ENCODE peak calls at places on chromosomes 5 and 9, in four cellular contexts. A, X, R and Z are unnamed samples.
A peak's percentile ranks its signal among the peaks of the same experiment; 100 is the strongest.

GRCh38 chr5:92962752-92963151 is 618.3 kb downstream of the NR2F1-AS1 start:
- DNase-seq in X (no peak), A (peak; percentile 20), R (no peak), Z (no peak)

GRCh38 chr9:108235599-108235998 is 620.2 kb downstream of the ACTL7B start:
- DNase-seq in R (no peak), X (no peak), A (no peak), Z (no peak)

GRCh38 chr5:66209350-66209749 is 65.2 kb downstream of the SREK1 start:
- DNase-seq in R (peak; percentile 24), A (no peak), X (no peak), Z (no peak)

GRCh38 chr9:100222674-100223073 is 123.6 kb downstream of the INVS start:
- DNase-seq in X (peak; percentile 8), R (no peak), A (no peak), Z (no peak)

GRCh38 chr5:92944903-92945629 is 636.0 kb downstream of the NR2F1-AS1 start:
- DNase-seq in R (no peak), A (peak; percentile 83), X (no peak), Z (no peak)

GRCh38 chr5:23820764-23821471 is 313.5 kb downstream of the PRDM9 start:
- DNase-seq in R (no peak), A (no peak), X (peak; percentile 16), Z (peak; percentile 7)

GRCh38 chr5:82174128-82174918 is 103.8 kb downstream of the RPS23 start:
- DNase-seq in X (peak; percentile 52), A (peak; percentile 55), R (peak; percentile 88), Z (peak; percentile 63)

GRCh38 chr5:173454764-173455598 is 126.8 kb upstream of the STC2 start:
- DNase-seq in A (peak; percentile 62), R (no peak), X (no peak), Z (peak; percentile 60)

GRCh38 chr5:115733607-115734006 is 82.9 kb downstream of the CDO1 start:
- DNase-seq in A (no peak), X (no peak), R (no peak), Z (no peak)

GRCh38 chr5:115736690-115737005 is 79.8 kb downstream of the CDO1 start:
- DNase-seq in A (no peak), R (no peak), X (no peak), Z (no peak)

GRCh38 chr5:115736004-115736689 is 80.3 kb downstream of the CDO1 start:
- DNase-seq in R (no peak), A (no peak), X (no peak), Z (no peak)

GRCh38 chr5:115737452-115737851 is 79.0 kb downstream of the CDO1 start:
- DNase-seq in R (no peak), A (no peak), X (no peak), Z (no peak)

GRCh38 chr5:115735108-115735998 is 81.1 kb downstream of the CDO1 start:
- DNase-seq in X (no peak), R (no peak), A (no peak), Z (no peak)
- TF ChIP-seq ELF4 in X (no peak), R (no peak), A (no peak), Z (no peak)

GRCh38 chr5:167653645-167654106 is 637.8 kb upstream of the WWC1 start:
- DNase-seq in X (no peak), A (no peak), R (no peak), Z (no peak)

GRCh38 chr5:167657016-167657415 is 634.4 kb upstream of the WWC1 start:
- DNase-seq in A (no peak), R (no peak), X (no peak), Z (no peak)

DNA sequence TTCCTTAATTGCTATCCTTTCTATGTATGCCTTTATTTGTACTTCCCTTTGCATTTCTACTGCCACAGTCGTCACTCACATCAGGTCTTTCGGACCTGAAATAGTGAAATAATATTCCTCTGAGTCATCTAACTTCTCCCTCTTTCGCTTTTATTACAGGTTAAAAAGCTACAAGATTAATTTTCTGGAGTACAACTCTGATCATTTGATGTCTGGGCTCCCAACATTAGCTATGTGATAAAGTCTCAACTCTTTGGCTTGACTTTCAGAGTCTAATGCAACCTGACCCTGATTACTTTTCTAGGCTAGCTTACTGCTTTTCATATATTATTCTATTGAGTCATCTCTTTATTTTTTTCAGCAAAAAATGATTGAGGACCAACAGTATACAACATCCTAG is 638.8 kb upstream of the WWC1 start:
- DNase-seq in A (no peak), R (no peak), X (no peak), Z (no peak)
- TF ChIP-seq ELF4 in A (no peak), R (no peak), X (no peak), Z (no peak)

DNA sequence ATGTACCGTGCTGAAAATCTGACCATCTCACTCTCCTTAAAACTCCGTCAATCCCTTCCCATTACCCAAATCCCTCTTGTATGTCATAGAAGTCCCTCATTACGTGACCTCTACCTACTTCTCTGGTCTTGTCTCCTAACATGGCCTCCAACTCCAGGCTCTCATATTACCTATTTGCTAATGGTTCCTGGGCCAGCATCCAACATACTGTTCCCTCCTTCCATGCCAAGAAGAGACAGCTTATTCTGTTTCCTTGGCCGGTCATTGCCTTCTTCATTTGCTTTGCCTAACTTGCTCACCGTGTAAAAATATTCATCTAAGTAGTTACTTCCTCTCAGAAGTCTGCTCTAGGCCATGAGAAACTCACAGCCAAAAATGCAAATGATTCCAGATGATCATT is 8.9 kb upstream of the IL6ST start:
- DNase-seq in X (no peak), R (no peak), A (no peak), Z (no peak)
- TF ChIP-seq ELF4 in X (no peak), R (no peak), A (no peak), Z (no peak)

GRCh38 chr9:19497276-19497675 is 88.5 kb downstream of the ACER2 start:
- DNase-seq in A (no peak), R (no peak), X (no peak), Z (no peak)

GRCh38 chr9:19493845-19494244 is 85.0 kb downstream of the ACER2 start:
- DNase-seq in R (no peak), A (no peak), X (no peak), Z (no peak)

GRCh38 chr9:19496321-19496720 is 87.5 kb downstream of the ACER2 start:
- DNase-seq in A (no peak), X (no peak), R (no peak), Z (no peak)

GRCh38 chr9:19495186-19496028 is 86.6 kb downstream of the ACER2 start:
- DNase-seq in A (no peak), R (peak; percentile 30), X (no peak), Z (no peak)

GRCh38 chr9:19498015-19498414 is 89.2 kb downstream of the ACER2 start:
- DNase-seq in X (no peak), R (no peak), A (no peak), Z (no peak)
- TF ChIP-seq ELF4 in X (no peak), R (no peak), A (no peak), Z (no peak)

GRCh38 chr5:163354685-163355084 is 82.7 kb upstream of the CCNG1 start:
- DNase-seq in X (no peak), A (no peak), R (no peak), Z (no peak)
- TF ChIP-seq ELF4 in X (no peak), A (no peak), R (no peak), Z (no peak)

GRCh38 chr9:98477884-98478283 is 222.4 kb upstream of the TBC1D2 start:
- DNase-seq in A (no peak), R (no peak), X (no peak), Z (no peak)

GRCh38 chr9:98481676-98482075 is 226.2 kb upstream of the TBC1D2 start:
- DNase-seq in X (no peak), R (no peak), A (peak; percentile 8), Z (no peak)

GRCh38 chr9:98482248-98482647 is 226.5 kb downstream of the GABBR2 start:
- DNase-seq in A (no peak), R (no peak), X (no peak), Z (no peak)

GRCh38 chr9:98479449-98479848 is 224.0 kb upstream of the TBC1D2 start:
- DNase-seq in A (no peak), R (no peak), X (no peak), Z (no peak)

GRCh38 chr9:98479967-98480847 is 224.8 kb upstream of the TBC1D2 start:
- DNase-seq in R (no peak), X (no peak), A (peak; percentile 44), Z (no peak)
- TF ChIP-seq ELF4 in R (no peak), X (no peak), A (no peak), Z (no peak)

DNA sequence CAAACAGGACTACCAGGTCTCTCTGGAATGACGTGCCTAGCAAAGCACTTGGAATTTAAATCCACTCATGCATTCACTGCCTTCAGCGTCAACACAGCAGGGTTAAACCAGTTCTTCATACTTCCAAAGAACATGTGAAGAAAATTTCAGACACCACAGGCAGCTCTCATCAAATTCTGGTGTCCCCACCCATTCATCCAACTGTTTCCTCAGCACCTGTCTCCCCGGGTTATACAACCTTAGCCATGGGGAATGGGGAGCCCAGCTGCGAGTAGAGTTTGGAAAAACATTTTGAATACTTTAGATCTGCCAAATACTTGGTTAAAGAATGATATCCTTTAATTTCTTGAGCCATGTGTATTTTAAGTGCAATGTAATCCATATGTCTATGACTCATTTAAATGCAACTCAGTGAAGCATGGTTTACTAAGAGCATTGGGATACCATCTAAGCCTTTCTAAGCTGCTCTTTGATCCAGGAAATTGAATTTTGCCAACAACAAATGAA is 17.4 kb downstream of the ADAM19 start:
- DNase-seq in A (peak; percentile 45), X (no peak), R (no peak), Z (no peak)
- TF ChIP-seq ELF4 in A (no peak), X (no peak), R (no peak), Z (no peak)

DNA sequence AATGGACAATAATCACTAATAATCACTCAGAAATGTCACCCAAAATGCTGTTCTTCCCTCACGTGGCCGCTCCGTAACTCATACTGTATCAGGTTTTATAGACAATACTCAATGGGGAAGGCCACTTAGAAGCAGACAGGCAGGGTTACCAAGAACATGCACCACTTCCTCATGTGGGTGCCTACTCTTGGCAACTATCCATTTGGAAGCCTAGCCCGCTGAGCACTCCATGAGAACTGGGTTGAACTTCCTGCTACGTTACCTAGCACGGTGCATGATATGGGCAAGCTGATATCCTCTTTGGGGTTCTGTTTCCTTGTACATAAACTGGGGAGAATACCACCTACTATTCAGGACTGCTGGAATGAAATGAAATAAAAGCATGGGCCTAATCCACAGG is 14.3 kb downstream of the DAP start:
- DNase-seq in A (no peak), X (no peak), R (no peak), Z (no peak)
- TF ChIP-seq ELF4 in A (no peak), X (no peak), R (no peak), Z (no peak)